ENCODE peak calls at places on chromosomes 2 and 18, in seven cellular contexts. One of them, this sample, is unnamed.
A peak's percentile ranks its signal among the peaks of the same experiment; 100 is the strongest.

GRCh38 chr2:215772003-215772402 is 241.3 kb downstream of the MREG start:
- DNase-seq in cardiac fibroblast: peak; percentile 96
- DNase-seq in brain microvascular endothelial cell: peak; percentile 94
- DNase-seq in fibroblast of the aortic adventitia: peak; percentile 98
- DNase-seq in stimulated activated CD4-positive, alpha-beta T cell treated with anti-CD3 and anti-CD28 coated beads, Interleukin-2, amount 100 ng/mL, for 48 hours: no peak
- DNase-seq in T-helper 9 cell: no peak
- DNase-seq in ovary: no peak
- DNase-seq in this sample: no peak

GRCh38 chr2:219519526-219519916 is 5.2 kb downstream of the ASIC4 start:
- DNase-seq in cardiac fibroblast: no peak
- DNase-seq in brain microvascular endothelial cell: no peak
- DNase-seq in fibroblast of the aortic adventitia: no peak
- DNase-seq in stimulated activated CD4-positive, alpha-beta T cell treated with anti-CD3 and anti-CD28 coated beads, Interleukin-2, amount 100 ng/mL, for 48 hours: no peak
- DNase-seq in T-helper 9 cell: no peak
- DNase-seq in ovary: no peak
- DNase-seq in this sample: no peak

GRCh38 chr2:88692187-88692586 is 714 bp downstream of the RPIA start:
- DNase-seq in cardiac fibroblast: peak; percentile 19
- DNase-seq in brain microvascular endothelial cell: no peak
- DNase-seq in fibroblast of the aortic adventitia: peak; percentile 18
- DNase-seq in stimulated activated CD4-positive, alpha-beta T cell treated with anti-CD3 and anti-CD28 coated beads, Interleukin-2, amount 100 ng/mL, for 48 hours: peak; percentile 25
- DNase-seq in T-helper 9 cell: peak; percentile 1
- DNase-seq in ovary: no peak
- DNase-seq in this sample: peak; percentile 43

GRCh38 chr18:32238635-32239268 is 48.9 kb downstream of the MEP1B start:
- DNase-seq in cardiac fibroblast: no peak
- DNase-seq in brain microvascular endothelial cell: no peak
- DNase-seq in fibroblast of the aortic adventitia: no peak
- DNase-seq in stimulated activated CD4-positive, alpha-beta T cell treated with anti-CD3 and anti-CD28 coated beads, Interleukin-2, amount 100 ng/mL, for 48 hours: no peak
- DNase-seq in T-helper 9 cell: no peak
- DNase-seq in ovary: no peak
- DNase-seq in this sample: no peak

GRCh38 chr18:9700261-9700796 is 7.8 kb upstream of the RAB31 start:
- DNase-seq in cardiac fibroblast: no peak
- DNase-seq in brain microvascular endothelial cell: peak; percentile 32
- DNase-seq in fibroblast of the aortic adventitia: peak; percentile 27
- DNase-seq in stimulated activated CD4-positive, alpha-beta T cell treated with anti-CD3 and anti-CD28 coated beads, Interleukin-2, amount 100 ng/mL, for 48 hours: no peak
- DNase-seq in T-helper 9 cell: no peak
- DNase-seq in ovary: no peak
- DNase-seq in this sample: no peak

GRCh38 chr2:203626952-203627681 is 79.3 kb upstream of the CD28 start:
- DNase-seq in cardiac fibroblast: peak; percentile 93
- DNase-seq in brain microvascular endothelial cell: peak; percentile 85
- DNase-seq in fibroblast of the aortic adventitia: peak; percentile 96
- DNase-seq in stimulated activated CD4-positive, alpha-beta T cell treated with anti-CD3 and anti-CD28 coated beads, Interleukin-2, amount 100 ng/mL, for 48 hours: no peak
- DNase-seq in T-helper 9 cell: no peak
- DNase-seq in ovary: no peak
- DNase-seq in this sample: no peak

GRCh38 chr2:219127236-219127635 is 33.4 kb downstream of the NHEJ1 start:
- DNase-seq in cardiac fibroblast: no peak
- DNase-seq in brain microvascular endothelial cell: no peak
- DNase-seq in fibroblast of the aortic adventitia: peak; percentile 54
- DNase-seq in stimulated activated CD4-positive, alpha-beta T cell treated with anti-CD3 and anti-CD28 coated beads, Interleukin-2, amount 100 ng/mL, for 48 hours: no peak
- DNase-seq in T-helper 9 cell: no peak
- DNase-seq in ovary: no peak
- DNase-seq in this sample: no peak

GRCh38 chr18:30679285-30679930 is 363.1 kb downstream of the DSC3 start:
- DNase-seq in cardiac fibroblast: no peak
- DNase-seq in brain microvascular endothelial cell: no peak
- DNase-seq in fibroblast of the aortic adventitia: no peak
- DNase-seq in stimulated activated CD4-positive, alpha-beta T cell treated with anti-CD3 and anti-CD28 coated beads, Interleukin-2, amount 100 ng/mL, for 48 hours: no peak
- DNase-seq in T-helper 9 cell: no peak
- DNase-seq in ovary: no peak
- DNase-seq in this sample: no peak

GRCh38 chr2:64592994-64593655 is 60.6 kb downstream of the SERTAD2 start:
- DNase-seq in cardiac fibroblast: peak; percentile 35
- DNase-seq in brain microvascular endothelial cell: no peak
- DNase-seq in fibroblast of the aortic adventitia: peak; percentile 52
- DNase-seq in stimulated activated CD4-positive, alpha-beta T cell treated with anti-CD3 and anti-CD28 coated beads, Interleukin-2, amount 100 ng/mL, for 48 hours: no peak
- DNase-seq in T-helper 9 cell: no peak
- DNase-seq in ovary: no peak
- DNase-seq in this sample: no peak

GRCh38 chr18:48541026-48541746 is 2.4 kb downstream of the CTIF start:
- DNase-seq in cardiac fibroblast: peak; percentile 84
- DNase-seq in brain microvascular endothelial cell: peak; percentile 61
- DNase-seq in fibroblast of the aortic adventitia: peak; percentile 80
- DNase-seq in stimulated activated CD4-positive, alpha-beta T cell treated with anti-CD3 and anti-CD28 coated beads, Interleukin-2, amount 100 ng/mL, for 48 hours: no peak
- DNase-seq in T-helper 9 cell: no peak
- DNase-seq in ovary: peak; percentile 72
- DNase-seq in this sample: peak; percentile 65

GRCh38 chr2:27779417-27780055 is 8.0 kb downstream of the MRPL33 start:
- DNase-seq in cardiac fibroblast: peak; percentile 42
- DNase-seq in brain microvascular endothelial cell: no peak
- DNase-seq in fibroblast of the aortic adventitia: peak; percentile 62
- DNase-seq in stimulated activated CD4-positive, alpha-beta T cell treated with anti-CD3 and anti-CD28 coated beads, Interleukin-2, amount 100 ng/mL, for 48 hours: no peak
- DNase-seq in T-helper 9 cell: no peak
- DNase-seq in ovary: no peak
- DNase-seq in this sample: no peak

GRCh38 chr18:47882641-47883040 is 47.8 kb downstream of the SMAD2 start:
- DNase-seq in cardiac fibroblast: peak; percentile 44
- DNase-seq in brain microvascular endothelial cell: no peak
- DNase-seq in fibroblast of the aortic adventitia: peak; percentile 43
- DNase-seq in stimulated activated CD4-positive, alpha-beta T cell treated with anti-CD3 and anti-CD28 coated beads, Interleukin-2, amount 100 ng/mL, for 48 hours: no peak
- DNase-seq in T-helper 9 cell: no peak
- DNase-seq in ovary: no peak
- DNase-seq in this sample: no peak

GRCh38 chr18:8932866-8933265 is 169.6 kb upstream of the NDUFV2 start:
- DNase-seq in cardiac fibroblast: no peak
- DNase-seq in brain microvascular endothelial cell: no peak
- DNase-seq in fibroblast of the aortic adventitia: no peak
- DNase-seq in stimulated activated CD4-positive, alpha-beta T cell treated with anti-CD3 and anti-CD28 coated beads, Interleukin-2, amount 100 ng/mL, for 48 hours: no peak
- DNase-seq in T-helper 9 cell: no peak
- DNase-seq in ovary: no peak
- DNase-seq in this sample: no peak

GRCh38 chr2:222862068-222862914 is 1.5 kb downstream of the ACSL3 start:
- DNase-seq in cardiac fibroblast: peak; percentile 71
- DNase-seq in brain microvascular endothelial cell: no peak
- DNase-seq in fibroblast of the aortic adventitia: peak; percentile 68
- DNase-seq in stimulated activated CD4-positive, alpha-beta T cell treated with anti-CD3 and anti-CD28 coated beads, Interleukin-2, amount 100 ng/mL, for 48 hours: no peak
- DNase-seq in T-helper 9 cell: no peak
- DNase-seq in ovary: no peak
- DNase-seq in this sample: no peak

This sample was measured in GM13977.